ENCODE peak calls at places on chromosomes 4 and X, in six cellular contexts. K, T, E, L, O and S are unnamed samples.

GRCh38 chrX:21166302-21166982 is 207.8 kb upstream of the CNKSR2 start:
- DNase-seq in L (no peak), O (peak; percentile 9), T (peak; percentile 61), K (no peak), E (no peak), S (no peak)

GRCh38 chr4:52103314-52103713 is 52.2 kb downstream of the SPATA18 start:
- DNase-seq in O (peak; percentile 63), L (peak; percentile 66), T (no peak), K (no peak), E (no peak), S (no peak)

GRCh38 chr4:143391895-143392294 is 55.2 kb downstream of the GAB1 start:
- DNase-seq in O (peak; percentile 69), T (peak; percentile 72), L (no peak), K (peak; percentile 53), E (no peak), S (no peak)

GRCh38 chr4:124708517-124709300 is 3.8 kb downstream of the ANKRD50 start:
- DNase-seq in E (no peak), K (no peak), L (no peak), O (peak; percentile 47), T (peak; percentile 70), S (no peak)

GRCh38 chr4:17613761-17614415 is 553 bp upstream of the MED28 start:
- DNase-seq in E (no peak), O (peak; percentile 87), T (peak; percentile 82), L (peak; percentile 55), K (peak; percentile 38), S (no peak)

GRCh38 chrX:149916745-149917392 is 12.5 kb upstream of the HSFX4 start:
- DNase-seq in T (no peak), O (no peak), K (no peak), L (no peak), E (no peak), S (no peak)

GRCh38 chr4:16225139-16225538 is 1.1 kb downstream of the TAPT1 start:
- DNase-seq in L (no peak), E (no peak), T (peak; percentile 55), O (peak; percentile 58), K (no peak), S (no peak)

GRCh38 chr4:41060352-41061318 is 153.7 kb downstream of the APBB2 start:
- DNase-seq in T (no peak), L (no peak), E (no peak), O (peak; percentile 69), K (no peak), S (no peak)

GRCh38 chr4:121449416-121449815 is 68.6 kb upstream of the QRFPR start:
- DNase-seq in K (no peak), E (no peak), O (no peak), T (no peak), L (no peak), S (no peak)

DNA sequence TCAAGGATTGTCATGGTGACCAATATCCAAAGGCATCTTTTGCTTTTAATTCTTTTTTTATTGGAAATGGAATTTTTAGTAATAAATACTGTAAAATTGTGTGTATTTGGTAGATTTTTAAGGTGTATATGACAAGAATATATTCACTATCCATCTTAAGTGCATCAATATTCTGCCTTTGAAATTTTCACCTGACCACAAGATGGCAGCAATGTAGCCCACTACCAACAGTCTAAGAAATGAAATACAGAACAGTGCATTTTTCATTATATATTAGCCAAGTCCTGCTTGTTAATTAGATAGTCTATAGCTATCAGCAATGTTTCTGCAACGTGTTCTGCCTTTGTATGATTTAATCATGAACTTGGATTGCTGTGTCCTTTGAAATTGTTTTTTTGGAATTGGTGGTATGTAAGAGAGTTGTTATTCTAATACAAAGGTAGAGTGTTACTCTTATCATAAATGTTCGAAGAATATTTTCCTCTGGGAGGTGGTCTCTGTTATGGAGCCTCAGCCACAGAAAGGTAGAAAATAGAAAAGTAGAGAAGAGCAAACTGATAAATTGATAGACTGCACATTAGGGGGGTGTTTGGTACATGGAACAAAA is 38.2 kb downstream of the HPGDS start:
- DNase-seq in E (no peak), K (no peak), T (peak; percentile 23), O (peak; percentile 45), L (no peak), S (peak; percentile 14)
- TF ChIP-seq CTCF in E (peak; percentile 43), K (peak; percentile 54), T (peak; percentile 66), O (peak; percentile 67), L (peak; percentile 90), S (peak; percentile 77)

DNA sequence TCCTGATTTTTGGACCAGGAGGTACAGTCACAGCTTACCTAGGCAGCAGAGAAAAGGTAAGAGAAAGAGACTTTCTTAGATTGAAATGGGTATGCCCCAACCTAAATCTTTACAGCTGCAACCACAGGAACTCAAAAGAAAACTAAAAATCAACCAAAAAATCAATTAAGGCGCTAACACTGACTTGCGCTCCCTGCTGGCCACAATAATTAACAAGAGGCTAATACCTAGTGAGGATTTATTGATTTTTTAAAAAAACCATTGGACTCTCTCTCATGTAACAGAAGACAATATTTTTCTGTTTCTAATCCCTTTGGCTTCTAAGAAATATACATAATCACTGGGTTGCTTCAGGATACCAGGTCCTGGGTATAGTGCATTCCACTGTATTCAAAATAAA is 153.9 kb upstream of the TENM3 start:
- DNase-seq in E (no peak), T (no peak), K (no peak), L (peak; percentile 71), O (peak; percentile 22), S (no peak)
- TF ChIP-seq CTCF in E (no peak), T (no peak), K (no peak), L (peak; percentile 80), O (peak; percentile 31), S (peak; percentile 49)

GRCh38 chr4:6574747-6575502 is at the start of gene MAN2B2:
- DNase-seq in O (peak; percentile 42), L (peak; percentile 97), E (peak; percentile 44), T (peak; percentile 68), K (peak; percentile 4), S (peak; percentile 89)
- TF ChIP-seq CTCF in O (no peak), L (peak; percentile 60), E (no peak), T (no peak), K (no peak), S (peak; percentile 42)

GRCh38 chrX:40468033-40468979 is 112.5 kb upstream of the ATP6AP2 start:
- DNase-seq in E (no peak), T (peak; percentile 59), O (peak; percentile 11), K (no peak), L (peak; percentile 81), S (peak; percentile 22)
- TF ChIP-seq CTCF in E (peak; percentile 44), T (no peak), O (peak; percentile 8), K (peak; percentile 38), L (peak; percentile 70), S (peak; percentile 33)

GRCh38 chr4:99207911-99208718 is 10.9 kb downstream of the ADH6 start:
- DNase-seq in T (peak; percentile 61), E (no peak), O (peak; percentile 44), K (no peak), L (no peak), S (no peak)

GRCh38 chr4:99202094-99202493 is 17.0 kb downstream of the ADH6 start:
- DNase-seq in O (no peak), T (no peak), L (no peak), K (no peak), E (no peak), S (no peak)

GRCh38 chr4:99202536-99202935 is 16.5 kb downstream of the ADH6 start:
- DNase-seq in K (no peak), T (no peak), L (no peak), E (no peak), O (peak; percentile 92), S (no peak)

GRCh38 chr4:99207069-99207743 is 11.8 kb downstream of the ADH6 start:
- DNase-seq in O (no peak), T (no peak), E (no peak), L (no peak), K (no peak), S (no peak)

GRCh38 chr4:99205104-99205979 is 13.7 kb downstream of the ADH6 start:
- DNase-seq in L (no peak), K (no peak), T (no peak), O (peak; percentile 86), E (no peak), S (no peak)
- TF ChIP-seq CTCF in L (peak; percentile 43), K (no peak), T (no peak), O (peak; percentile 27), E (no peak), S (peak; percentile 21)

GRCh38 chr4:119690871-119691270 is 62.3 kb upstream of the PDE5A start:
- DNase-seq in E (no peak), L (no peak), T (no peak), K (no peak), O (peak; percentile 6), S (no peak)

GRCh38 chr4:119695216-119695615 is 66.6 kb upstream of the PDE5A start:
- DNase-seq in O (no peak), L (no peak), T (no peak), E (no peak), K (no peak), S (no peak)

GRCh38 chr4:119688439-119688838 is 59.8 kb upstream of the PDE5A start:
- DNase-seq in T (no peak), E (no peak), L (no peak), O (no peak), K (no peak), S (no peak)

GRCh38 chr4:119693127-119693526 is 64.5 kb upstream of the PDE5A start:
- DNase-seq in T (peak; percentile 8), L (no peak), O (peak; percentile 23), K (peak; percentile 11), E (no peak), S (no peak)

GRCh38 chr4:119692001-119692400 is 63.4 kb upstream of the PDE5A start:
- DNase-seq in O (peak; percentile 67), K (peak; percentile 14), E (no peak), L (no peak), T (peak; percentile 54), S (no peak)
- TF ChIP-seq CTCF in O (peak; percentile 40), K (peak; percentile 57), E (no peak), L (no peak), T (peak; percentile 26), S (no peak)

GRCh38 chr4:71664366-71664765 is 119.5 kb downstream of the GC start:
- DNase-seq in O (no peak), L (no peak), E (no peak), T (no peak), K (no peak), S (no peak)

GRCh38 chr4:71663780-71664179 is 120.1 kb downstream of the GC start:
- DNase-seq in T (no peak), L (no peak), E (no peak), K (no peak), O (no peak), S (no peak)

GRCh38 chr4:71669291-71669690 is 114.6 kb downstream of the GC start:
- DNase-seq in E (no peak), O (no peak), L (no peak), T (no peak), K (no peak), S (no peak)
- TF ChIP-seq CTCF in E (no peak), O (no peak), L (no peak), T (no peak), K (no peak), S (no peak)

GRCh38 chr4:87985097-87985886 is 9.8 kb downstream of the SPP1 start:
- DNase-seq in T (peak; percentile 46), E (no peak), K (no peak), O (peak; percentile 39), L (peak; percentile 88), S (peak; percentile 25)
- TF ChIP-seq CTCF in T (peak; percentile 70), E (peak; percentile 33), K (peak; percentile 86), O (peak; percentile 49), L (peak; percentile 70), S (peak; percentile 51)

DNA sequence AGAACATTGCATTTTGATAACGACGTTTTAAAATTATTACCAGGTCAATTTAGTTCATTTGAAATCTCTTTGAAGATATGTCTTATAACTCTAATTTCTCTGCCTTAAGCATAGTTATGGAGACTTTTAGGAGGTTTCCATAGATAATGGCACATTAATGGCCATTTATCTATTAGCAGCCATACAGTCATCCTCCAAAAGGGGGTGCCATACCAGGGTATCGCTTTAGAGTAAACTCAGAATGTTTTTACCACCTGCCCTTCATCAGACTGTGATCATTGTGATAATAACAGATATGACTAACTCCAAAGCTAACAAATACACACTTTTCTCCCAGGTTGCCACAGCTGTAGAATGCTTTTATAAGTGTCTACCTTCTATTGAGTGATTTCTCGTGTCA is 461.5 kb downstream of the FSTL5 start:
- DNase-seq in O (no peak), K (no peak), E (no peak), T (no peak), L (no peak), S (no peak)
- TF ChIP-seq CTCF in O (no peak), K (no peak), E (no peak), T (no peak), L (peak; percentile 60), S (peak; percentile 27)